ENCODE peak calls at places on chromosomes 12 and 14, in five cellular contexts. U, Q, G, N and V are unnamed samples.

GRCh38 chr12:124419292-124420040 is 124.6 kb downstream of the RFLNA start:
- DNase-seq in U (no peak), Q (no peak), G (no peak), N (no peak), V (peak; percentile 19)

GRCh38 chr12:65430571-65431306 is 152.3 kb downstream of the MSRB3 start:
- DNase-seq in U (no peak), Q (no peak), G (peak; percentile 17), N (no peak), V (no peak)

GRCh38 chr12:101305226-101305779 is 25.4 kb downstream of the UTP20 start:
- DNase-seq in U (no peak), Q (no peak), G (no peak), N (no peak), V (no peak)

GRCh38 chr12:90827567-90827966 is 127.4 kb downstream of the CCER1 start:
- DNase-seq in U (no peak), Q (no peak), G (no peak), N (no peak), V (no peak)

GRCh38 chr12:111251787-111252186 is 117.1 kb downstream of the PHETA1 start:
- DNase-seq in U (no peak), Q (no peak), G (no peak), N (no peak), V (no peak)

GRCh38 chr12:33605776-33606175 is 166.2 kb upstream of the SYT10 start:
- DNase-seq in U (no peak), Q (no peak), G (peak; percentile 11), N (no peak), V (peak; percentile 26)

GRCh38 chr14:24113801-24114535 is 609 bp upstream of the DCAF11 start:
- DNase-seq in U (peak; percentile 93), Q (peak; percentile 97), G (peak; percentile 60), N (peak; percentile 78), V (peak; percentile 91)

GRCh38 chr12:83945871-83946270 is 966.7 kb downstream of the SLC6A15 start:
- DNase-seq in U (no peak), Q (no peak), G (no peak), N (no peak), V (no peak)

GRCh38 chr12:20451759-20452158 is 83.4 kb downstream of the PDE3A start:
- DNase-seq in U (no peak), Q (no peak), G (peak; percentile 2), N (no peak), V (no peak)

GRCh38 chr14:71333705-71334104 is 426.4 kb downstream of the PCNX1 start:
- DNase-seq in U (no peak), Q (no peak), G (no peak), N (no peak), V (no peak)

GRCh38 chr12:132723764-132724140 is 13.1 kb downstream of the PGAM5 start:
- DNase-seq in U (no peak), Q (no peak), G (no peak), N (no peak), V (peak; percentile 38)

GRCh38 chr14:99744199-99744872 is 48.9 kb upstream of the EML1 start:
- DNase-seq in U (no peak), Q (no peak), G (no peak), N (no peak), V (no peak)

GRCh38 chr14:60757617-60758016 is 23.1 kb downstream of the MNAT1 start:
- DNase-seq in U (no peak), Q (no peak), G (no peak), N (no peak), V (no peak)

GRCh38 chr12:48969847-48970701 is 1.5 kb downstream of the WNT10B start:
- DNase-seq in U (no peak), Q (no peak), G (peak; percentile 0), N (no peak), V (peak; percentile 23)

GRCh38 chr12:54432815-54433164 is 13.7 kb upstream of the ITGA5 start:
- DNase-seq in U (no peak), Q (no peak), G (no peak), N (no peak), V (no peak)

GRCh38 chr12:33547084-33547483 is 107.5 kb upstream of the SYT10 start:
- DNase-seq in U (no peak), Q (no peak), G (no peak), N (no peak), V (no peak)

GRCh38 chr12:50246873-50247612 is 36.3 kb downstream of the LIMA1 start:
- DNase-seq in U (peak; percentile 88), Q (peak; percentile 95), G (peak; percentile 73), N (peak; percentile 88), V (peak; percentile 59)

GRCh38 chr14:104683653-104684448 is 5.6 kb upstream of the INF2 start:
- DNase-seq in U (no peak), Q (no peak), G (no peak), N (no peak), V (no peak)

GRCh38 chr12:68899251-68899771 is 33.7 kb downstream of the CPM start:
- DNase-seq in U (peak; percentile 75), Q (no peak), G (no peak), N (no peak), V (no peak)

GRCh38 chr14:65180725-65181025 is 78.4 kb upstream of the MAX start:
- DNase-seq in U (no peak), Q (no peak), G (no peak), N (no peak), V (no peak)

GRCh38 chr12:115233891-115234543 is 550.0 kb upstream of the TBX3 start:
- DNase-seq in U (no peak), Q (no peak), G (no peak), N (no peak), V (no peak)

GRCh38 chr14:52723514-52724359 is 6.2 kb upstream of the STYX start:
- DNase-seq in U (no peak), Q (no peak), G (no peak), N (no peak), V (no peak)

GRCh38 chr12:56299308-56299852 is 750 bp downstream of the CS start:
- DNase-seq in U (peak; percentile 51), Q (no peak), G (no peak), N (no peak), V (peak; percentile 69)

GRCh38 chr12:70196732-70197361 is 46.4 kb upstream of the CNOT2 start:
- DNase-seq in U (no peak), Q (no peak), G (no peak), N (no peak), V (no peak)

GRCh38 chr12:62912644-62913043 is 22.3 kb downstream of the PPM1H start:
- DNase-seq in U (no peak), Q (no peak), G (no peak), N (no peak), V (no peak)

GRCh38 chr12:65741662-65742480 is 82.4 kb upstream of the HMGA2 start:
- DNase-seq in U (peak; percentile 10), Q (no peak), G (peak; percentile 56), N (peak; percentile 19), V (peak; percentile 36)

GRCh38 chr12:124413401-124413800 is 118.5 kb downstream of the RFLNA start:
- DNase-seq in U (no peak), Q (no peak), G (no peak), N (peak; percentile 55), V (no peak)

GRCh38 chr12:115630133-115630532 is 647.4 kb downstream of the MED13L start:
- DNase-seq in U (no peak), Q (no peak), G (no peak), N (no peak), V (no peak)

GRCh38 chr14:104634031-104634760 is 29.6 kb upstream of the TMEM179 start:
- DNase-seq in U (no peak), Q (peak; percentile 80), G (no peak), N (no peak), V (no peak)

GRCh38 chr14:77219591-77219990 is 38.0 kb downstream of the TMEM63C start:
- DNase-seq in U (no peak), Q (no peak), G (no peak), N (no peak), V (no peak)

GRCh38 chr12:129821964-129822363 is 81.9 kb downstream of the TMEM132D start:
- DNase-seq in U (no peak), Q (no peak), G (no peak), N (no peak), V (no peak)

GRCh38 chr12:132771126-132771838 is 9.7 kb upstream of the ANKLE2 start:
- DNase-seq in U (peak; percentile 61), Q (no peak), G (no peak), N (no peak), V (no peak)

GRCh38 chr12:50901685-50902113 is 50.6 kb upstream of the HIGD1C start:
- DNase-seq in U (no peak), Q (no peak), G (no peak), N (no peak), V (peak; percentile 88)

GRCh38 chr12:66541446-66541845 is 137.4 kb downstream of the GRIP1 start:
- DNase-seq in U (no peak), Q (no peak), G (no peak), N (no peak), V (no peak)

GRCh38 chr14:100815478-100816285 is 10.2 kb upstream of the MEG3 start:
- DNase-seq in U (no peak), Q (no peak), G (no peak), N (no peak), V (no peak)
- TF ChIP-seq POLR2A in U (no peak), Q (no peak), G (no peak), N (no peak), V (no peak)

DNA sequence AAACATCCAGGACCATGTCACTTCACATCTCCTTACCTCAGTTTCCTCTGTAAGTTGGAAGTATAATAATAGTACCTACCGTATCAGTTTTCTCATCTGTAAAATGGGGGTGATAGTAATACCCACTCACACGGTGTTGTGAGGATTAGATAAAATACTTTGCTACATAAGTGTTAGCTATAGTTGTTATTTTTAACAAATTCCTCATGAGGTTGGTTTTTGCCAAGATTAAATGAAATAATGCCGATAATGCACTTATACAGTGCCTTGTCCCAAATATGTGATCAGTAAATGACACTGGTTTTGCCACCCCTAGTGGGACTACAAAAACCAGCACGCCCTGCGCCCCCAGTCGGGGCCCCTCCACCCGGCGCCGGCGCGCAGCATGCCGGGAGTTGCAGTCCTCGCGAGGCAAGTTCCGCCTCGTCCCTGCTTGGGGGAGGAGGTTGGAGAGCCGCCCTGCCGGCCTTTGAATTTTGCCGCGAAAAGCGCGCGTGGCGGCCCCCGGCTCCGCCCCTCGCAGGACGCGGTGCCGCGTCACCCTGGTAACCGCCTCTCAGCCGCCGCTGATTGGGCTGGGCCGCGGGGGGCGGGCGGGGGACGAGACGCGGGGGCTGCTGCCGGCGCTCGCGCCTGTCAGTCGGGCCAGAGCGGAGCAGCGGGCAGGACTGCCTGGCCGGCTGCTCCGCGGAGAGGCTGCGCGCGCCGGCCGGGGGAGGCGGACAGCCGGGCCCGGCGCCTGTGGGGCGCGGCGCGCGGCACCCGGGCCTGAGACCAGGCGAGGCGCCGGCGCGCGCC is at the start of gene FAM222A:
- DNase-seq in U (peak; percentile 97), Q (peak; percentile 99), G (peak; percentile 97), N (peak; percentile 99), V (peak; percentile 97)
- TF ChIP-seq POLR2A in U (no peak), Q (no peak), G (peak; percentile 84), N (peak; percentile 78), V (no peak)

GRCh38 chr14:20332946-20333782 is at the start of gene CCNB1IP1:
- DNase-seq in U (peak; percentile 64), Q (peak; percentile 88), G (peak; percentile 5), N (peak; percentile 50), V (peak; percentile 63)
- TF ChIP-seq POLR2A in U (peak; percentile 77), Q (no peak), G (no peak), N (peak; percentile 46), V (peak; percentile 53)

GRCh38 chr12:7242176-7243101 is 53.0 kb downstream of the PEX5 start:
- DNase-seq in U (no peak), Q (no peak), G (no peak), N (no peak), V (peak; percentile 95)
- TF ChIP-seq POLR2A in U (no peak), Q (no peak), G (no peak), N (no peak), V (no peak)